ENCODE peak calls at places on chromosomes 16 and 17, in seven cellular contexts. L, J, A, F, N, T and G are unnamed samples.

GRCh38 chr17:55527520-55528118 is 16.4 kb upstream of the SMIM36 start:
- DNase-seq in N (no peak), A (peak), J (peak), F (peak), T (peak), L (peak), G (peak)

GRCh38 chr17:60159479-60159866 is 9.7 kb downstream of the CA4 start:
- DNase-seq in N (no peak), L (no peak), A (no peak), J (no peak), F (no peak), T (no peak), G (no peak)

GRCh38 chr16:51343411-51343810 is 192.3 kb upstream of the SALL1 start:
- DNase-seq in T (no peak), F (no peak), N (no peak), A (no peak), L (no peak), J (peak), G (no peak)

GRCh38 chr17:59278401-59278800 is 53.1 kb upstream of the YPEL2 start:
- DNase-seq in F (no peak), A (no peak), L (no peak), N (no peak), J (no peak), T (no peak), G (no peak)

GRCh38 chr17:49508891-49509587 is 13.9 kb downstream of the NGFR start:
- DNase-seq in L (no peak), J (no peak), F (no peak), T (no peak), A (no peak), N (no peak), G (no peak)

GRCh38 chr16:85928411-85928820 is 29.5 kb downstream of the IRF8 start:
- DNase-seq in T (peak), J (peak), N (no peak), A (no peak), L (peak), F (no peak), G (no peak)

GRCh38 chr17:18967806-18968744 is 16.1 kb downstream of the SLC5A10 start:
- DNase-seq in F (no peak), T (peak), N (no peak), L (no peak), A (no peak), J (no peak), G (peak)

GRCh38 chr16:84471316-84471715 is 33.1 kb downstream of the MEAK7 start:
- DNase-seq in A (peak), T (no peak), F (no peak), L (no peak), J (no peak), N (no peak), G (no peak)

GRCh38 chr17:3685174-3685812 is 10.7 kb downstream of the P2RX5 start:
- DNase-seq in T (no peak), A (no peak), J (no peak), F (no peak), L (no peak), N (no peak), G (no peak)

GRCh38 chr16:89917773-89918452 is 749 bp upstream of the MC1R start:
- DNase-seq in L (peak), J (peak), N (no peak), T (peak), F (no peak), A (peak), G (peak)

GRCh38 chr17:77499699-77500435 is 359.1 kb downstream of the SEC14L1 start:
- DNase-seq in A (no peak), J (no peak), L (no peak), N (no peak), T (no peak), F (no peak), G (no peak)

GRCh38 chr17:82195675-82196258 is 16.9 kb downstream of the CCDC57 start:
- DNase-seq in A (no peak), F (no peak), L (no peak), J (no peak), N (no peak), T (no peak), G (no peak)

GRCh38 chr17:78774456-78774855 is 7.6 kb downstream of the CYTH1 start:
- DNase-seq in J (no peak), L (no peak), F (no peak), N (no peak), A (no peak), T (no peak), G (no peak)

GRCh38 chr17:80889897-80890550 is 101.6 kb upstream of the CHMP6 start:
- DNase-seq in N (no peak), L (no peak), A (no peak), F (no peak), T (no peak), J (no peak), G (no peak)

GRCh38 chr17:33178641-33179040 is 114.5 kb downstream of the ASIC2 start:
- DNase-seq in J (no peak), T (no peak), N (no peak), F (no peak), A (no peak), L (no peak), G (no peak)

GRCh38 chr17:17492562-17492961 is 3.6 kb downstream of the RASD1 start:
- DNase-seq in L (no peak), F (no peak), N (no peak), T (no peak), J (no peak), A (no peak), G (no peak)

GRCh38 chr16:54027126-54027922 is 259.3 kb downstream of the IRX3 start:
- DNase-seq in J (peak), F (no peak), L (peak), T (no peak), A (no peak), N (no peak), G (no peak)

GRCh38 chr17:63533433-63534077 is 10.4 kb downstream of the KCNH6 start:
- DNase-seq in N (no peak), F (no peak), J (no peak), L (no peak), T (no peak), A (no peak), G (peak)

GRCh38 chr17:17868637-17869522 is 32.1 kb upstream of the SREBF1 start:
- DNase-seq in A (peak), T (no peak), J (peak), L (peak), N (no peak), F (no peak), G (peak)

GRCh38 chr17:34562387-34562786 is 17.0 kb upstream of the TMEM132E start:
- DNase-seq in N (no peak), L (no peak), T (peak), J (no peak), F (no peak), A (peak), G (peak)

GRCh38 chr16:69712914-69713581 is 13.3 kb downstream of the NQO1 start:
- DNase-seq in F (no peak), T (no peak), A (no peak), L (no peak), N (no peak), J (no peak), G (no peak)

GRCh38 chr16:58503863-58504688 is 4.1 kb downstream of the NDRG4 start:
- DNase-seq in A (no peak), F (no peak), T (no peak), J (no peak), N (no peak), L (no peak), G (no peak)

GRCh38 chr17:78390241-78391050 is 12.0 kb downstream of the PGS1 start:
- DNase-seq in T (peak), J (peak), A (peak), N (no peak), F (no peak), L (peak), G (peak)

GRCh38 chr17:35947156-35947585 is 3.7 kb upstream of the LYZL6 start:
- DNase-seq in T (peak), N (no peak), A (peak), J (peak), F (peak), L (peak), G (peak)

GRCh38 chr16:83420206-83420760 is 387.5 kb upstream of the HSBP1 start:
- DNase-seq in T (peak), A (no peak), L (peak), J (peak), F (peak), N (no peak), G (peak)

GRCh38 chr17:74699236-74699635 is 13.5 kb downstream of the CD300LF start:
- DNase-seq in A (no peak), L (no peak), N (no peak), T (no peak), J (no peak), F (no peak), G (no peak)

GRCh38 chr17:74697477-74697876 is 15.2 kb downstream of the CD300LF start:
- DNase-seq in A (no peak), F (no peak), J (no peak), T (peak), L (no peak), N (no peak), G (no peak)

GRCh38 chr17:74698069-74698468 is 14.7 kb downstream of the CD300LF start:
- DNase-seq in A (no peak), F (no peak), L (no peak), T (no peak), N (no peak), J (no peak), G (no peak)

GRCh38 chr17:74694081-74694480 is 18.6 kb downstream of the CD300LF start:
- DNase-seq in T (no peak), N (no peak), J (no peak), L (no peak), A (no peak), F (no peak), G (no peak)

GRCh38 chr17:74695629-74696028 is 17.1 kb downstream of the CD300LF start:
- DNase-seq in T (no peak), J (no peak), F (no peak), L (no peak), A (no peak), N (no peak), G (no peak)
- H2AK5ac ChIP-seq in T (no peak), J (no peak), F (peak), L (no peak), A (no peak), N (no peak), G (no peak)

DNA sequence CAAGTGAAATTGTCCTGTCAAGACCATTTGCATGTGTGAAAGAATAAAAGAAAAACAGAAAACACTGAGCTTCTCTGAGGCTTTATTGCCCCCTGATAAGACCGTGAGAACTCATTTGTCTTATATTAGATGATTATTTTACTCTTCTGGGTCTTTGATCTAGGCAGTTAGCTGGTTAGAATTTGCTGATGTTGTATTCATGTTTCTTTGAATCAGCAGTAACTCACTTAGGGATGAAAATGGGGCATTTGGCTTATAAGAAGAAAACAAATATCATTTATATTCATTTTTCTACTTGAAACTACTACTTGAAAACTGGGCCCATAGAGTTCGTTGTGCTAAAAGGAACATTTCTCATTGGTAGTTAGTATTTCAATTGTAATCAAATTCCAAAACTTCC is 93.1 kb upstream of the RBFOX1 start:
- DNase-seq in A (no peak), J (no peak), F (no peak), N (no peak), T (no peak), L (no peak), G (no peak)
- H2AK5ac ChIP-seq in A (no peak), J (no peak), F (no peak), N (no peak), T (no peak), L (no peak), G (no peak)

DNA sequence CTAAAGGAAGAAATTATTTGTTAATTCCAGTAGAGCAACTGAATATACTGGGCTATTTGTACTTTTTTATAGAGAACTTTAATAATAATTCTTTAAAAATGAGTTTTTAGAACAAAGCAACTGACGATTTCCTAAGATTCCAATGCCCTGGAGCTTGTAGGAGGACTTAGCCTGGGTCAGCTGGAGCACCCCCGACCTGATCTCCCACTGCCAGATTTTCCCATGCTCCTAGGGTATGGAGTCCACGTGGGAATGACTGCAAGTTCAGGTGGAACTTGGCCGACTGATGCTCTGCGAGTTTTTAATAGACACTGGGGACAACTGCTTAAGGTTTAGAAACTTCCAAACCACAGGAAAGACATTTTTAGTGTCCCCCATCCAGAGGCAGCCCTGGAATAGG is 25.5 kb upstream of the CACNG5 start:
- DNase-seq in N (no peak), A (no peak), J (no peak), F (no peak), L (no peak), T (no peak), G (no peak)
- H2AK5ac ChIP-seq in N (no peak), A (no peak), J (no peak), F (no peak), L (no peak), T (no peak), G (no peak)

DNA sequence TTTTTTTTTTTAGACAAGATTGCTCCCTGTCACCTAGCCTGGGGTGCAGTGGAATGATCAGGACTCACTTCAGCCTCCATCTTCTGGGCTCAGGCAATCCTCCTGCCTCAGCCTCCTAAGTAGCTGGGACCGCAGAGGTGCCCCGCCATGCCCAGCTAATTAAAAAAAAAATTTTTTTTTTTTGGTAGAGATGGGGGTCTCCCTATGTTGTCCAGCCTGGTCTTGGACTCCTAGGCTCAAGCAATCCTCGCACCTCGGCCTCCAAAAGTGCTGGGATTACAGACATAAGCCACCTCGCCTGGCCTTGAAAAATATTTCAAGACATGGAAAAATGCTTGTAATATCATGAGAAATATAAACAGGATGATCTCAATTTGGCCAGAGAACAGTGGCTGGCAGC is 42.9 kb downstream of the HAPSTR1 start:
- DNase-seq in N (no peak), T (no peak), J (no peak), F (no peak), L (no peak), A (no peak), G (no peak)
- H2AK5ac ChIP-seq in N (no peak), T (no peak), J (no peak), F (no peak), L (no peak), A (no peak), G (no peak)

DNA sequence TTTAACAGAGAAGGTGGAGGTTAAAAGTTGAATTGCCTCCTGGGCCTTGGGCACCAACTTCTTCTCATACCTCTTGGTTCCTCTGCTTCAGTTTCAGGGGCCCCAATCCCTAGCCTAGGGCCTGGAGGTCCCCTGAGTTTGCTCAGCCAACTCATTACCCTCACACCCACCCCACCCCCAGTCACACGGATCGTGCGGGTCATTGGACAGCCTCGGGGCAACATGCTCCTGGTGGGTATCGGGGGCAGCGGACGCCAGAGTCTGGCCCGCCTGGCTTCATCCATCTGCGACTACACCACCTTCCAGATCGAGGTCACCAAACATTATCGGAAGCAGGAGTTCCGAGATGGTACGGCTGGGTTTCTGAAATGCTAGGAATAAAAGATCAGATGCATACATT is 36.0 kb upstream of the KDM6B start:
- DNase-seq in T (no peak), J (no peak), N (no peak), F (no peak), L (no peak), A (no peak), G (no peak)
- H2AK5ac ChIP-seq in T (no peak), J (no peak), N (no peak), F (peak), L (no peak), A (no peak), G (no peak)